ENCODE peak calls at places on chromosomes 5 and 9, in four cellular contexts. W is epithelial cell of esophagus; Q is neural crest cell; C is activated CD8-positive, alpha-beta T cell treated with anti-CD3 and anti-CD28 coated beads for 36 hours. E is an unnamed sample.

GRCh38 chr9:93955356-93956182 is 414 bp upstream of the BARX1 start:
- DNase-seq in W (no peak), Q (no peak), C (peak), E (no peak)

GRCh38 chr9:129317179-129318011 is 139.3 kb upstream of the IER5L start:
- DNase-seq in W (peak), Q (no peak), C (no peak), E (no peak)

GRCh38 chr9:127305450-127306226 is 41.1 kb downstream of the GARNL3 start:
- DNase-seq in W (no peak), Q (no peak), C (no peak), E (no peak)

GRCh38 chr5:93596676-93597441 is 13.8 kb downstream of the NR2F1 start:
- DNase-seq in W (peak), Q (no peak), C (no peak), E (peak)

GRCh38 chr5:37103302-37103701 is 145.9 kb downstream of the CPLANE1 start:
- DNase-seq in W (no peak), Q (no peak), C (no peak), E (no peak)

GRCh38 chr5:74384851-74385250 is 255.7 kb downstream of the ENC1 start:
- DNase-seq in W (no peak), Q (no peak), C (no peak), E (no peak)

GRCh38 chr9:18129809-18130334 is 344.1 kb upstream of the ADAMTSL1 start:
- DNase-seq in W (no peak), Q (no peak), C (no peak), E (no peak)

GRCh38 chr5:153753645-153754432 is 263.4 kb downstream of the GRIA1 start:
- DNase-seq in W (peak), Q (no peak), C (no peak), E (no peak)

GRCh38 chr5:111389390-111390082 is 122.8 kb downstream of the STARD4 start:
- DNase-seq in W (peak), Q (no peak), C (peak), E (no peak)

GRCh38 chr5:39015743-39016586 is 58.2 kb downstream of the RICTOR start:
- DNase-seq in W (peak), Q (no peak), C (no peak), E (no peak)

GRCh38 chr9:124242331-124243194 is 15.2 kb upstream of the NEK6 start:
- DNase-seq in W (no peak), Q (no peak), C (no peak), E (peak)

GRCh38 chr5:66129184-66129583 is 14.9 kb upstream of the SREK1 start:
- DNase-seq in W (no peak), Q (no peak), C (no peak), E (no peak)

GRCh38 chr5:141920771-141921170 is 2.9 kb upstream of the DELE1 start:
- DNase-seq in W (no peak), Q (no peak), C (no peak), E (no peak)

GRCh38 chr5:93809430-93809829 is 68.0 kb upstream of the POU5F2 start:
- DNase-seq in W (no peak), Q (no peak), C (no peak), E (no peak)

GRCh38 chr9:130246126-130246525 is 19.4 kb upstream of the HMCN2 start:
- DNase-seq in W (no peak), Q (no peak), C (no peak), E (no peak)

GRCh38 chr5:150063638-150064037 is 22.7 kb downstream of the CSF1R start:
- DNase-seq in W (no peak), Q (no peak), C (no peak), E (no peak)

GRCh38 chr5:108543486-108543885 is 161.6 kb upstream of the FBXL17 start:
- DNase-seq in W (no peak), Q (no peak), C (no peak), E (no peak)

GRCh38 chr5:83430130-83431010 is 41.2 kb upstream of the VCAN start:
- DNase-seq in W (peak), Q (peak), C (peak), E (peak)

GRCh38 chr9:24096756-24097155 is 270.7 kb upstream of the ELAVL2 start:
- DNase-seq in W (no peak), Q (no peak), C (no peak), E (no peak)

GRCh38 chr9:22446589-22446949 is at the start of gene DMRTA1:
- DNase-seq in W (peak), Q (peak), C (peak), E (peak)

GRCh38 chr5:75414241-75414640 is 77.2 kb downstream of the HMGCR start:
- DNase-seq in W (no peak), Q (no peak), C (no peak), E (no peak)

GRCh38 chr9:115013998-115014397 is 83.6 kb upstream of the TNFSF8 start:
- DNase-seq in W (peak), Q (peak), C (peak), E (peak)

GRCh38 chr5:82931110-82931509 is 146.1 kb downstream of the TMEM167A start:
- DNase-seq in W (peak), Q (no peak), C (no peak), E (no peak)

GRCh38 chr5:127068771-127069330 is 4.5 kb downstream of the C5orf63 start:
- DNase-seq in W (peak), Q (no peak), C (no peak), E (no peak)

GRCh38 chr9:34611251-34611810 is 566 bp downstream of the RPP25L start:
- DNase-seq in W (no peak), Q (no peak), C (no peak), E (no peak)

GRCh38 chr9:23829580-23830458 is 3.8 kb upstream of the ELAVL2 start:
- DNase-seq in W (peak), Q (peak), C (no peak), E (no peak)

GRCh38 chr9:33469891-33470290 is 3.8 kb downstream of the NOL6 start:
- DNase-seq in W (no peak), Q (no peak), C (no peak), E (no peak)

GRCh38 chr9:129685220-129685932 is 19.9 kb downstream of the PRRX2 start:
- DNase-seq in W (peak), Q (no peak), C (no peak), E (no peak)

GRCh38 chr5:73694089-73694488 is 68.1 kb downstream of the ARHGEF28 start:
- DNase-seq in W (no peak), Q (no peak), C (peak), E (peak)

GRCh38 chr9:136856541-136857141 is 4.5 kb downstream of the MAMDC4 start:
- DNase-seq in W (no peak), Q (no peak), C (no peak), E (no peak)

GRCh38 chr5:122053181-122054109 is 24.6 kb downstream of the LOX start:
- DNase-seq in W (no peak), Q (no peak), C (no peak), E (no peak)

GRCh38 chr5:64347308-64347707 is 158.5 kb upstream of the RGS7BP start:
- DNase-seq in W (peak), Q (no peak), C (no peak), E (no peak)
- TF ChIP-seq CTCF in W (peak), Q (no peak), C (no peak), E (no peak)

DNA sequence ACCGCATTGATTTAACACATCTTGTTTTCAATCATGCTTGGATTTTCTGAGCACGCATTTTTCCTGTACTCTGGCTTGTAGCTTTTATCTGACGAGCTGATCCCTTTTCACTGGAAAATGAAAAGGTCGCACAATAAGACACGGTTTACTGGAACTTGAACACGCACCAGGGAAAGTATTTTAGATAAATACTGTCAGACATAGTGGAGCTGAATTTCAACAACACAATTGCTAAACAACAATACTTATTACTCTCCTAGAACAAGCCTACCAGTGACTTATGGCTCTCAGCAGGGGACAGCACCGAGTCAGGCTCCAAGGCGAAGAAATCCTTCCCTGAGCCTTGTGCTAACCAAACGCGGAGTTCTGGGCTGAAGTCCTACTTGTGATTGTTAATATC is 359.8 kb downstream of the EBF1 start:
- DNase-seq in W (no peak), Q (no peak), C (no peak), E (no peak)
- TF ChIP-seq CTCF in W (no peak), Q (no peak), C (no peak), E (no peak)

DNA sequence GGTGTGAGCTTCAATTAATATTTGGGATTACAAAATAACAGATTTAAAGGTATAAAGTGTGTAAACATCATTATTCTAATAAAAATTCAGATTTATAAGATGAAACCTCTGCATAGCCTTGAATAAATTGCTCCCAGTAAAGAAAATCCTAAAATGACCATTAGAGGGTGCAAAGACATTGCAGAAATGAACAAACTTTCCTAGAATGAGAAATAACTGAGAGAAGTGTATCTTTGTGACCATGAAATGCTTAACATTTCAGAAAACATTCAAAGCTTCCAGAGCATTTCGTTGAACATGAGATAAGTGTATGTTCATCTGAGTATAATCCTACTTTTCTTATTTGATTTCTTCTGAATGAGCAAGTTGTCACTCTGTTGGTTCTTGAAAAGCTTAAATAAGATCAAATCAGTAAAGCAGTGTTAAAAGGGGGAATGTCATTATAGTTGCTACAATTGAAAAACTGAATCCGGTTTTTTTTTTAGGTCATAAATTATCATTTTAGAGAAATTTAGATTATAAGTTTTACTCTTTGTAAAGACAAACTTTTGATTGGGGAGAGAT is 24.7 kb upstream of the NUDT12 start:
- DNase-seq in W (peak), Q (no peak), C (no peak), E (peak)
- TF ChIP-seq CTCF in W (peak), Q (peak), C (no peak), E (no peak)

DNA sequence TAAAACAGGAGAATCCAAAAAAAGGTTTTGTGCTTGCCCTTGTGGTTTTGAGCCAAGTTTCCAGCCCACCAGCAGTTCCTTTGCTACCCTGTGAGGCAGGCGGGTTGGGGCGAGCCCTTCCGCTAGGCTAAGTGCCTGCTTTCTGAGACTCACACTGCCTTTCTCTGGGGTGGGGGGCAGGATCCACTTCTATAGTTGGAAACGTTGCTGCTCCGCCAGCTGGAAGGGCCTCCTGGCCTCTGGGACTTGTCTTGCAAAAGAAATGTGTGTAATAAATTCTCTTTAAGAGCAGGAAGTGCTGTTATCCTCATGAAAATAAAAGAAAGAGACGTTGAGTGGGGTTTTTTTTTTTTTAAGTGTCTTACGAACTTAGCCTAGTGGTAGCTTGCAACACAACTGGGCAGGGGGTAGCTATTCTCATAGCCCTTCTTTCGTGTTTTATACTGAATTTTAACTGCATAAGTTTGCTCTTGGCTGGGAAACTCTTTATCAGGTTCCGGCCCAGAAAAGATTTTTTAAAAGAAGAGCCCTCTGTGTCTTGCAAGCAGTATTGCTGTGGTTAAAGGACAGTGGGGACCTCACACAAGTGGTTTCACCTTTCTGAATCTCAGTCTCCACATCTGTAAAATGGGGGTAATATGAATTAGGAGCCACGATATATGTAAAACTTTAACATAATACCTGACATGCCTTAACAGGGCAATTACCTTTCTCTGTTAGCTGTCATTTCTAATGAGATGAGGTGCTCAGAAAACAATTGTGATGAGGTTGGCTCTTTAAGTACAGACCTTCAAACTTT is 19.8 kb downstream of the JADE2 start:
- DNase-seq in W (no peak), Q (no peak), C (peak), E (no peak)
- TF ChIP-seq CTCF in W (no peak), Q (no peak), C (no peak), E (no peak)

DNA sequence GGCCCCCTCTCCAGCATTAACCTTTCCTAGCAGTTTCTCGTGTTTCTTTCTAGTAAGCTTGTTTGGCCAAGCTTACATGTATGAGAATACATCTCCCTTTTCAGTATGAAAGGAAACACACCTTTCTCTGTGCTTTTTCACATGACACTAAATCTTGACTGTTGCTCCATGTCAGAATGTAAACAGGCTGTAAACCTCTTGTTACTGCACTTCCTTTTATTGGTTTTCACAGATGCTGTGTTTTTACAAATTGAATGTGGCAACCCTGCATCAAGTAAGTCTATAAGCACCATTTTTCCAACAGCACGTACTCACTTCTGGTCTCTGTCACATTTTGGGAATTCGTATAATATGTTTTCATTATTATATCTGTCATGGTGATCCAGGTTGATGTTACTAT is 2.2 kb upstream of the CANX start:
- DNase-seq in W (no peak), Q (no peak), C (no peak), E (no peak)
- TF ChIP-seq CTCF in W (no peak), Q (no peak), C (no peak), E (no peak)

DNA sequence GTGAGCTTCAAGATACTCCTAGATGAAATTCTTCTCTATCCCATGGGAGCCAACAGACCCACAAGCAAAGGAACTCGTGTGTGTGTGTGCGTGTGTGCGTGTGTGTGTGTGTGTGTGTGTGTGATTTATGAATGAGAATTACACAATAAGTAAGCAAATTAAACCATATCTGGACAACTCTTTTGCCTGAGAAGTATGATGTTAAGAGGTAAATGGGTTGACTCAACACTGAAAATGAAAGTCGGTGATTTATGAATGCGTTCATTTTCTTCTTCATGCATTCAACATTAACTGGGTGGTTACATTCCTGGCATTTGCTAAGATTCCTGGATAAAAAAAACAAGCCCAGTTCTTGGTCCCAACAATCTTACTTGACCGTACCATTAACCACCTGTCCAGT is 171.3 kb upstream of the ZNF462 start:
- DNase-seq in W (no peak), Q (no peak), C (no peak), E (no peak)
- TF ChIP-seq CTCF in W (no peak), Q (no peak), C (no peak), E (no peak)

DNA sequence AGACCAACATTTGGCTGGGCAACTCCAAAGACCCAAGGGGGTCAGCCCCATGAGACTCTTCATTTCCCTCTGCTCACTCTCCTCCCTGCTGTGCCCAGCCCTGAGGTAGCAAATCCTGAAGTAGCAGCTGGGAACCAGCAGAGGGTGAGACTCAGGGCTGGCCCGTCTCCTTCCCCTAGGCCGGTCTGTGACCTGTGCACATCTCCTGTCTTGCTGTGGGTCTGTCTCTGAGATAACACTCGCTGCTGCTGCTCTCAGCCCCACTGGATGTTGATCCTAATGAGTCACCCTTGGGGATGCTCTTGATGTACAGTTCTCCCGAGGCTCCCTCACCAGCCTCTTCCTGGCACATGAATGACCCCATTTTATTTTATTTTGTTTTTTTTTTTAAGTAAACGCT is 7.3 kb upstream of the OR2V1 start:
- DNase-seq in W (no peak), Q (no peak), C (no peak), E (no peak)
- TF ChIP-seq CTCF in W (no peak), Q (no peak), C (no peak), E (no peak)

GRCh38 chr9:113564804-113565237 is 101.3 kb downstream of the RGS3 start:
- DNase-seq in W (peak), Q (no peak), C (no peak), E (no peak)
- TF ChIP-seq CTCF in W (no peak), Q (no peak), C (no peak), E (no peak)